ENCODE peak calls at places on chromosome 6, in eight cellular contexts. P is thoracic aorta, N is AG10803, R is brain microvascular endothelial cell, D is fibroblast of the aortic adventitia, Q is cardiac fibroblast, E is AG04449, C is hepatocyte. G is an unnamed sample.

GRCh38 chr6:149332602-149333311 is 15.2 kb downstream of the TAB2 start:
- DNase-seq in P (no peak), N (no peak), R (no peak), D (no peak), Q (no peak), E (no peak), C (no peak), G (no peak)

GRCh38 chr6:53752856-53753255 is 41.9 kb upstream of the LRRC1 start:
- DNase-seq in P (no peak), N (peak), R (no peak), D (peak), Q (peak), E (no peak), C (no peak), G (no peak)

GRCh38 chr6:63391203-63391970 is 71.6 kb upstream of the LGSN start:
- DNase-seq in P (no peak), N (no peak), R (no peak), D (no peak), Q (no peak), E (no peak), C (peak), G (no peak)

GRCh38 chr6:151065027-151065815 is 174.5 kb upstream of the AKAP12 start:
- DNase-seq in P (no peak), N (no peak), R (no peak), D (no peak), Q (no peak), E (no peak), C (no peak), G (no peak)

GRCh38 chr6:75743971-75744370 is 5.1 kb upstream of the MYO6 start:
- DNase-seq in P (no peak), N (no peak), R (no peak), D (no peak), Q (no peak), E (no peak), C (no peak), G (no peak)

GRCh38 chr6:52009736-52010135 is 77.7 kb downstream of the PKHD1 start:
- DNase-seq in P (no peak), N (no peak), R (no peak), D (no peak), Q (no peak), E (no peak), C (no peak), G (no peak)

GRCh38 chr6:125670586-125670985 is 78.8 kb upstream of the HEY2 start:
- DNase-seq in P (no peak), N (no peak), R (peak), D (no peak), Q (no peak), E (no peak), C (peak), G (no peak)

GRCh38 chr6:170313716-170314295 is 7.2 kb downstream of the FAM120B start:
- DNase-seq in P (no peak), N (no peak), R (no peak), D (no peak), Q (no peak), E (no peak), C (no peak), G (no peak)

GRCh38 chr6:113944701-113945100 is 26.2 kb downstream of the HDAC2 start:
- DNase-seq in P (no peak), N (no peak), R (peak), D (no peak), Q (no peak), E (no peak), C (no peak), G (no peak)

GRCh38 chr6:33621396-33622388 is 570 bp downstream of the ITPR3 start:
- DNase-seq in P (no peak), N (peak), R (no peak), D (peak), Q (peak), E (no peak), C (peak), G (no peak)

GRCh38 chr6:132368916-132369481 is 32.3 kb downstream of the MOXD1 start:
- DNase-seq in P (no peak), N (no peak), R (no peak), D (no peak), Q (no peak), E (no peak), C (no peak), G (no peak)

DNA sequence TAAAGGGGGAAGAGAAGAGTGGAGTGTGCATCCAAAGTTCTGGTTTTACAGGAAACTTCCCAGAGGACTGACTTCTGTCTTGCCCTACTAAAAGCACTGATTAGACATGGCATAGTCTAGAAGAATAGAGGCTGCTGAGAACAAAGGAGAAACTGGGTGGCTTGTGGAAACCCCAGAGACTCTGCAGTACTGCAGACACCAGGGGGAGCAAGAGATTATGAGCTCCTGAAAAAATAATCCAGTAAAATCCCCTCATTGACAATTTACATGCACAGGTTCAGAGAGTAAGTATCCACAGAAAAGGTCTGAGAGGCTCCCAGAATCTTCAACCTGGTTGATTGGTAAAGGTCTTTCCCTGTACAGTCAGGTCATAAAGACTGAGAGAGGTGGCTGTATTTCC is 48.7 kb upstream of the CLVS2 start:
- DNase-seq in P (no peak), N (no peak), R (peak), D (peak), Q (peak), E (no peak), C (peak), G (no peak)
- TF ChIP-seq CTCF in P (no peak), N (no peak), R (peak), D (peak), Q (peak), E (no peak), C (peak), G (peak)

GRCh38 chr6:127494240-127494767 is 24.8 kb downstream of the MTCL3 start:
- DNase-seq in P (no peak), N (no peak), R (no peak), D (no peak), Q (no peak), E (no peak), C (no peak), G (no peak)
- H3K4me3 ChIP-seq in P (no peak), N (no peak), R (no peak), D (no peak), Q (no peak), E (no peak), C (no peak), G (no peak)

GRCh38 chr6:56695702-56696101 is 53.0 kb upstream of the DST start:
- DNase-seq in P (no peak), N (no peak), R (no peak), D (peak), Q (no peak), E (no peak), C (no peak), G (no peak)

GRCh38 chr6:56693246-56693607 is 50.5 kb upstream of the DST start:
- DNase-seq in P (peak), N (peak), R (peak), D (peak), Q (peak), E (peak), C (peak), G (no peak)

GRCh38 chr6:56693988-56694387 is 51.3 kb upstream of the DST start:
- DNase-seq in P (no peak), N (no peak), R (no peak), D (peak), Q (no peak), E (no peak), C (no peak), G (no peak)

GRCh38 chr6:56699066-56699654 is 56.5 kb upstream of the DST start:
- DNase-seq in P (no peak), N (peak), R (no peak), D (peak), Q (peak), E (no peak), C (no peak), G (no peak)
- TF ChIP-seq CTCF in P (peak), N (peak), R (peak), D (peak), Q (peak), E (peak), C (peak), G (peak)

GRCh38 chr6:35811699-35811995 is 6.5 kb downstream of the LHFPL5 start:
- DNase-seq in P (no peak), N (no peak), R (no peak), D (no peak), Q (no peak), E (no peak), C (no peak), G (no peak)
- H3K4me3 ChIP-seq in P (no peak), N (no peak), R (no peak), D (no peak), Q (no peak), E (no peak), C (no peak), G (no peak)

GRCh38 chr6:44397424-44398169 is 10.1 kb downstream of the CDC5L start:
- DNase-seq in P (no peak), N (no peak), R (no peak), D (no peak), Q (no peak), E (no peak), C (no peak), G (no peak)
- TF ChIP-seq CTCF in P (no peak), N (no peak), R (peak), D (no peak), Q (no peak), E (no peak), C (no peak), G (no peak)

DNA sequence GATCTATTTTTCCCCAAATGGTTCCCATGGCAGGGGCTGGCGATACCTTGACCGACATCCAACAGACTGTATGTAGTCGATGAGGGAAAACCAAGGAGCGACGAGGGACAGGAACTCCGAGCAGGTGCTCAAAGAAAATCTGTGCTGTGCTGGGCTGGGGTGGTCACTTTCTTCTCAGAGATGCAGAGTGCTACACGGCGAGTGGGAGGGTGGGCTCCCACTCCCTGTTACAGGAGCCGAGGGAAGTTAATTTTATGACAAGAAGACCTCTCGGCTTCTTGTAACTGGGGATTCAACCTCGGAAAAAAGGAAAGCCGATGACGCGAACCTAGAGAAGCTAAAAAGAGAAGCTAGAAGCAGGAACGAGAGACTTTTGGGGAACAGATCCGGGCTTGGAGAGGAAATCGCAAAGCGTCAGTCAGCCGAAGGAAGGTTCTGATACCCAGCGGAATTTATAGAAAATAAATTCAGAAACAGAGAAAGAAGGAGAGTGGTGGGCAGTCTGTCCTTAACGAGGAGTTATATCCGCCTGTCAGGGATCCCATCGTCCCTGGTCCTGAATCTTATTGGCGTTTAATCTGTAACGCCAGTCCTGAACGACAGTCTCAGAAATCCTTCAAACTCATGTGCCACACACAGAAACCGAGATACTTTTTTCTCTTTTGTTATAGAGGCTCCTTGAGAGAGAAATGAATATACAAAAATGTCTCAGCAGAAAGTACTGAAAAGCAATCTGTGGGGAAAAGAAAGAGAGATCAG is 84.6 kb upstream of the ZNF322 start:
- DNase-seq in P (no peak), N (no peak), R (peak), D (no peak), Q (no peak), E (no peak), C (no peak), G (no peak)
- H3K4me3 ChIP-seq in P (no peak), N (peak), R (peak), D (no peak), Q (peak), E (peak), C (peak), G (peak)